ENCODE peak calls at places on chromosome 7, in six cellular contexts. M is Peyer's patch, A is A549, Y is ovary, K is transverse colon, C is left ventricle myocardium inferior. Z is an unnamed sample.
A peak's percentile ranks its signal among the peaks of the same experiment; 100 is the strongest.

GRCh38 chr7:2248984-2249694 is 7.1 kb downstream of the NUDT1 start:
- DNase-seq in A (peak; percentile 71), M (no peak), K (peak; percentile 35), C (peak; percentile 57), Y (peak; percentile 65), Z (peak; percentile 74)

GRCh38 chr7:77837275-77837674 is 38.7 kb downstream of the PHTF2 start:
- DNase-seq in A (no peak), Y (no peak), K (no peak), C (no peak), M (no peak), Z (no peak)

GRCh38 chr7:25091757-25092156 is 33.3 kb downstream of the CYCS start:
- DNase-seq in Y (no peak), A (no peak), C (no peak), M (no peak), K (no peak), Z (no peak)

GRCh38 chr7:128827248-128827958 is 2.8 kb upstream of the FLNC start:
- DNase-seq in K (no peak), C (peak; percentile 68), Y (no peak), A (no peak), M (no peak), Z (no peak)

GRCh38 chr7:7876419-7876818 is 92.2 kb upstream of the GLCCI1 start:
- DNase-seq in C (no peak), K (no peak), Y (no peak), A (no peak), M (no peak), Z (no peak)

GRCh38 chr7:89593125-89593524 is 561.1 kb upstream of the STEAP1 start:
- DNase-seq in M (no peak), Y (no peak), A (no peak), C (no peak), K (no peak), Z (no peak)

GRCh38 chr7:133770863-133771492 is 356.2 kb upstream of the LRGUK start:
- DNase-seq in A (peak; percentile 42), M (no peak), Y (no peak), C (no peak), K (no peak), Z (no peak)

GRCh38 chr7:55043691-55044090 is 24.9 kb downstream of the EGFR start:
- DNase-seq in M (no peak), C (no peak), K (no peak), A (no peak), Y (no peak), Z (no peak)

GRCh38 chr7:108805808-108806397 is 236.2 kb downstream of the DNAJB9 start:
- DNase-seq in A (peak; percentile 35), Y (no peak), C (no peak), M (no peak), K (no peak), Z (peak; percentile 16)

GRCh38 chr7:2008101-2008935 is 224.4 kb downstream of the MAD1L1 start:
- DNase-seq in A (no peak), K (no peak), Y (no peak), M (peak; percentile 26), C (peak; percentile 15), Z (no peak)

GRCh38 chr7:139915301-139915863 is 86.3 kb downstream of the TBXAS1 start:
- DNase-seq in A (peak; percentile 30), K (no peak), C (no peak), M (no peak), Y (no peak), Z (no peak)

GRCh38 chr7:66860767-66861166 is 60.3 kb upstream of the TMEM248 start:
- DNase-seq in A (no peak), C (no peak), K (no peak), M (no peak), Y (no peak), Z (no peak)

GRCh38 chr7:151393031-151393977 is 16.5 kb downstream of the WDR86 start:
- DNase-seq in C (peak; percentile 2), Y (no peak), A (no peak), M (no peak), K (no peak), Z (no peak)

GRCh38 chr7:80791509-80791929 is 127.3 kb downstream of the SEMA3C start:
- DNase-seq in C (no peak), K (no peak), M (no peak), A (no peak), Y (no peak), Z (no peak)

GRCh38 chr7:141220263-141220662 is 146.4 kb downstream of the TMEM178B start:
- DNase-seq in C (no peak), M (no peak), A (peak; percentile 13), K (no peak), Y (no peak), Z (no peak)

GRCh38 chr7:135808206-135808605 is 59.6 kb upstream of the FAM180A start:
- DNase-seq in K (no peak), Y (no peak), A (no peak), M (no peak), C (no peak), Z (peak; percentile 26)

GRCh38 chr7:30920584-30921539 is 9.2 kb downstream of the AQP1 start:
- DNase-seq in Y (peak; percentile 5), A (peak; percentile 27), M (peak; percentile 29), K (peak; percentile 9), C (peak; percentile 72), Z (no peak)

GRCh38 chr7:133934262-133934973 is 192.7 kb upstream of the LRGUK start:
- DNase-seq in M (no peak), Y (no peak), C (no peak), A (no peak), K (no peak), Z (no peak)

GRCh38 chr7:28608766-28609165 is 196.4 kb downstream of the CREB5 start:
- DNase-seq in Y (no peak), A (no peak), K (no peak), C (no peak), M (no peak), Z (no peak)

GRCh38 chr7:32094516-32094915 is 24.3 kb upstream of the PDE1C start:
- DNase-seq in C (no peak), M (no peak), Y (no peak), A (no peak), K (no peak), Z (no peak)

GRCh38 chr7:27235387-27236052 is 7.1 kb upstream of the EVX1 start:
- DNase-seq in C (peak; percentile 43), Y (no peak), M (peak; percentile 74), K (peak; percentile 77), A (peak; percentile 73), Z (peak; percentile 67)

GRCh38 chr7:93923946-93924345 is 2.4 kb downstream of the GNG11 start:
- DNase-seq in M (no peak), C (no peak), A (no peak), K (no peak), Y (no peak), Z (no peak)

GRCh38 chr7:31443457-31443856 is 70.4 kb upstream of the ITPRID1 start:
- DNase-seq in K (no peak), C (no peak), A (peak; percentile 68), M (no peak), Y (no peak), Z (no peak)

GRCh38 chr7:154304231-154304630 is 252.0 kb downstream of the DPP6 start:
- DNase-seq in C (no peak), A (no peak), K (no peak), M (no peak), Y (no peak), Z (no peak)

GRCh38 chr7:154304740-154305679 is 252.8 kb downstream of the DPP6 start:
- DNase-seq in A (no peak), K (no peak), Y (no peak), C (no peak), M (no peak), Z (no peak)

GRCh38 chr7:154299736-154300135 is 247.5 kb downstream of the DPP6 start:
- DNase-seq in C (no peak), A (no peak), M (no peak), Y (no peak), K (no peak), Z (no peak)

GRCh38 chr7:154306036-154306435 is 253.8 kb downstream of the DPP6 start:
- DNase-seq in C (no peak), Y (no peak), K (no peak), M (no peak), A (no peak), Z (no peak)

GRCh38 chr7:154302380-154302779 is 250.2 kb downstream of the DPP6 start:
- DNase-seq in C (no peak), M (no peak), A (no peak), K (no peak), Y (no peak), Z (no peak)
- TF ChIP-seq CTCF in C (no peak), M (no peak), A (no peak), K (no peak), Y (no peak), Z (no peak)

GRCh38 chr7:150355666-150356059 is 13.0 kb upstream of the REPIN1 start:
- DNase-seq in Y (no peak), A (no peak), K (no peak), M (no peak), C (no peak), Z (no peak)
- H3K4me1 ChIP-seq in Y (peaks cover 7% of the 10 kb centered on the region), A (peaks cover 3% of the 10 kb centered on the region), K (no peaks in the 10 kb centered on the region), M (no peaks in the 10 kb centered on the region), C (no peaks in the 10 kb centered on the region), Z (no peaks in the 10 kb centered on the region)

GRCh38 chr7:78924581-78924980 is 528.9 kb downstream of the MAGI2 start:
- DNase-seq in C (no peak), K (no peak), M (no peak), A (peak; percentile 11), Y (no peak), Z (no peak)
- TF ChIP-seq CTCF in C (peak; percentile 26), K (peak; percentile 29), M (no peak), A (no peak), Y (no peak), Z (peak; percentile 36)

GRCh38 chr7:143388051-143388450 is 6.9 kb downstream of the ZYX start:
- DNase-seq in A (no peak), K (no peak), M (no peak), Y (no peak), C (no peak), Z (no peak)

GRCh38 chr7:143390098-143390772 is 9.1 kb downstream of the ZYX start:
- DNase-seq in C (no peak), Y (no peak), M (no peak), K (no peak), A (no peak), Z (no peak)

GRCh38 chr7:143388491-143389101 is 7.5 kb downstream of the ZYX start:
- DNase-seq in C (no peak), A (no peak), K (no peak), Y (no peak), M (peak; percentile 46), Z (no peak)

GRCh38 chr7:143390773-143391114 is 9.6 kb downstream of the ZYX start:
- DNase-seq in K (no peak), A (no peak), Y (no peak), C (no peak), M (no peak), Z (no peak)

DNA sequence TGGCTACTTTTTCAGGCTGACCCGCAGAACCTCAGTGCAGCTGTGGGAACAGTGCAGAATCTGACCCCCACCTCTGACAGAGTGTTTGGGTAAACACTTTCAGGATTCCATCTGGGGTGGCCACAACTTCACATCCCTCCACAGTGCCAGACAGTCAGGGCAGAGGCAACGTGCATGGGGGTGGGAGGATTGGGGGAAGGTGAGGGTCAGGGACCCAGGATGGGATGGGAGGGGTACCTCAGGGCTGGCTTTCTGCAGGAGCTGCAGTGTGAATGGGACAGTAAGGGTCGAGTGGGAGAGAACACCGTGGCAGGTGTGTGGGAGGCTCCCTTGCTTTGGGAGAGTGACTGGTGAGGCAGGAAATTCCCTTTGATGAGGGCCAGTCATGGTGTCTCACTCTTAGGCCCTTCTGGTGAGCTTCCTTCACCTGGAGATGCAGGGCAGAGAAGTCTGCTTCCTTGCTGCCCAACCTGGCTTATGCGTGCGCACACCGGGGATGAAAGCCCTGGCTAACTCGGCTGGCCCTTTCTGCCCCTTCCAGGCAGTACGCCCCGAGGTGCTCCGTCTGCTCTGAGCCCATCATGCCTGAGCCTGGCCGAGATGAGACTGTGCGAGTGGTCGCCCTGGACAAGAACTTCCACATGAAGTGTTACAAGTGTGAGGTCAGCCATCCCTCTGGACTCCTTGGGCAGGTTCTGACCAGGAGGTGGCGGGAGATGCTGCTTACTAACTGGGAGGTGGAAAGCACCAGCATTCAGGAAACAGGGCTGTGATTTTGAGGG is 8.4 kb downstream of the ZYX start:
- DNase-seq in C (no peak), M (peak; percentile 47), Y (no peak), A (no peak), K (no peak), Z (no peak)
- H3K4me1 ChIP-seq in C (peaks cover 91% of the 10 kb centered on the region), M (peaks cover 8% of the 10 kb centered on the region), Y (peaks cover 33% of the 10 kb centered on the region), A (peaks cover 28% of the 10 kb centered on the region), K (peaks cover 20% of the 10 kb centered on the region), Z (peaks cover 61% of the 10 kb centered on the region)

Z was measured in testis.